ENCODE peak calls at places on chromosome 4, in eight cellular contexts. K is HCT116, D is A549, V is NB4, J is right lobe of liver, N is K562, G is tibial nerve, E is Peyer's patch. X is an unnamed sample.

GRCh38 chr4:126748736-126749135 is 884.0 kb upstream of the INTU start:
- DNase-seq in V (no peak), J (no peak), D (no peak), K (no peak), E (no peak), G (no peak), N (no peak), X (no peak)

GRCh38 chr4:119087121-119087520 is 48.5 kb upstream of the MYOZ2 start:
- DNase-seq in D (no peak), N (no peak), V (no peak), E (no peak), J (no peak), G (no peak), K (no peak), X (no peak)

GRCh38 chr4:161256716-161257115 is 907.1 kb downstream of the FSTL5 start:
- DNase-seq in N (no peak), E (no peak), V (peak), D (no peak), J (no peak), K (peak), G (no peak), X (no peak)

GRCh38 chr4:2800691-2801596 is 8.1 kb downstream of the SH3BP2 start:
- DNase-seq in D (no peak), V (peak), N (peak), G (peak), J (peak), K (no peak), E (peak), X (no peak)

GRCh38 chr4:34108456-34108855 is 2135.9 kb downstream of the ARAP2 start:
- DNase-seq in K (no peak), V (peak), E (no peak), G (no peak), N (no peak), D (no peak), J (no peak), X (no peak)

GRCh38 chr4:188262464-188262863 is 123.2 kb downstream of the TRIML1 start:
- DNase-seq in K (no peak), D (no peak), V (no peak), J (no peak), G (no peak), E (no peak), N (no peak), X (peak)

GRCh38 chr4:145278341-145279121 is 98.1 kb upstream of the OTUD4 start:
- DNase-seq in N (peak), G (no peak), V (no peak), J (no peak), E (no peak), D (no peak), K (no peak), X (no peak)

GRCh38 chr4:176335421-176335820 is 15.7 kb downstream of the SPCS3 start:
- DNase-seq in N (no peak), J (no peak), V (no peak), D (no peak), G (no peak), K (no peak), E (no peak), X (no peak)

GRCh38 chr4:76087007-76087769 is 12.7 kb downstream of the ART3 start:
- DNase-seq in G (peak), J (no peak), K (peak), V (peak), D (peak), E (peak), N (peak), X (peak)

GRCh38 chr4:54067163-54067562 is 2.8 kb upstream of the CHIC2 start:
- DNase-seq in K (peak), V (no peak), E (no peak), J (no peak), G (peak), N (no peak), D (no peak), X (no peak)

GRCh38 chr4:53064609-53065008 is 202.5 kb downstream of the RASL11B start:
- DNase-seq in K (no peak), N (no peak), D (no peak), G (no peak), V (no peak), J (no peak), E (no peak), X (no peak)

GRCh38 chr4:52743444-52744019 is 7.7 kb downstream of the ERVMER34-1 start:
- DNase-seq in G (no peak), K (no peak), D (no peak), N (no peak), E (no peak), J (no peak), V (no peak), X (no peak)

GRCh38 chr4:137861682-137862081 is 329.4 kb upstream of the PCDH18 start:
- DNase-seq in E (no peak), V (peak), G (no peak), J (no peak), K (no peak), N (peak), D (no peak), X (no peak)

GRCh38 chr4:3869661-3870566 is 103.7 kb downstream of the ADRA2C start:
- DNase-seq in V (no peak), G (no peak), J (no peak), N (no peak), K (no peak), E (peak), D (no peak), X (no peak)

GRCh38 chr4:8217871-8218270 is 18.8 kb downstream of the SH3TC1 start:
- DNase-seq in E (no peak), J (no peak), G (no peak), N (no peak), K (no peak), D (no peak), V (no peak), X (no peak)

GRCh38 chr4:128844931-128845330 is 35.4 kb downstream of the JADE1 start:
- DNase-seq in K (no peak), E (no peak), V (no peak), D (no peak), J (peak), G (peak), N (no peak), X (no peak)

GRCh38 chr4:184734758-184735157 is 862 bp upstream of the CENPU start:
- DNase-seq in J (no peak), V (no peak), K (no peak), E (no peak), N (no peak), D (no peak), G (no peak), X (no peak)

GRCh38 chr4:4995103-4995761 is 24.0 kb downstream of the CYTL1 start:
- DNase-seq in G (peak), K (peak), N (peak), V (peak), E (peak), J (peak), D (peak), X (peak)

GRCh38 chr4:1721003-1721665 is at the start of the genes TACC3 and TMEM129:
- DNase-seq in J (peak), G (peak), N (peak), V (peak), E (peak), D (peak), K (peak), X (peak)
- TF ChIP-seq POLR2A in J (peak), G (no peak), N (peak), V (peak), E (peak), D (peak), K (peak), X (peak)

DNA sequence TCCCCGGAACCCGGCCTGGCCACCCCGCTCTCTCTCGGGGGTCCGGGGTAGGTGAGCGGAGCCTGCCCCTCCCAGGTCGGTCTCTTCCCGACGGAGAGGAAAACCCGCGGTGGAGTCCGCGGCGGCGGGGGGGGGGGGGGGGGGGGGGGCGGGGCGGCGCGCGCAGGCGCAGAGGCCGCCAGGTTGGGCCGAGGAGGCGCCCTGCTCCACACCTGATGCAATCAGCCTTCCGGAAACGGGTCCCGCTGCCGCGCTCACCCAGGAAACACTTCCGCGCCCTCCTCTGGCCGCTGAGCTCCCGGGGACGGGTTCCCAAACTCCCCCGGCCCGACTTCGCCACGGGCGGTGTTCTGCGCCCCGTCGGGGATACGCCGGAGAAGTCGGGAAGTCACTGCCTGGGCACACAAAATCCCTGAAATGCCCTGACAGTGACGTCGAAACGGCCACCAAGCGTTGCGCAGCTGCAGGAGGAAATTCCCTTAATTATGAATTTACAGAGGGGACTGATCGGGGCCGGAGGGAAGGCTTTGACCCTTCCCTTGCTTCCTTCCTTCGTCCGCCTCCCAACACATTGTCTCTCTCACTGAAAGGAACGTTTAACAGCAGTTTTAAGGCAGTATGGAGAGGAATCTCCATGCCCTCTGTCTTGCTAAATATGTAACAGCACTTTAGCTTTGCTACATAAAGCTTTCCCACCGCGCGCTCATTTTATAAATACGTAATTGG is 2.1 kb upstream of the APBB2 start:
- DNase-seq in N (peak), J (peak), V (peak), G (peak), D (peak), E (peak), K (peak), X (peak)
- TF ChIP-seq POLR2A in N (no peak), J (peak), V (no peak), G (no peak), D (peak), E (peak), K (peak), X (peak)

GRCh38 chr4:122703868-122704267 is 28.6 kb upstream of the BBS12 start:
- DNase-seq in G (no peak), D (no peak), V (no peak), J (no peak), K (no peak), E (no peak), N (no peak), X (no peak)

GRCh38 chr4:122701965-122702364 is 30.5 kb upstream of the BBS12 start:
- DNase-seq in G (no peak), N (no peak), J (no peak), K (no peak), V (no peak), D (no peak), E (no peak), X (no peak)

GRCh38 chr4:122701061-122701460 is 31.4 kb upstream of the BBS12 start:
- DNase-seq in G (no peak), E (no peak), N (no peak), J (no peak), K (no peak), D (no peak), V (no peak), X (no peak)

GRCh38 chr4:122702939-122703338 is 29.6 kb upstream of the BBS12 start:
- DNase-seq in G (no peak), J (no peak), N (no peak), K (no peak), V (no peak), E (no peak), D (no peak), X (no peak)

GRCh38 chr4:122700178-122700725 is 32.3 kb upstream of the BBS12 start:
- DNase-seq in K (peak), J (peak), D (no peak), E (peak), V (no peak), G (no peak), N (peak), X (no peak)
- TF ChIP-seq POLR2A in K (no peak), J (no peak), D (no peak), E (no peak), V (no peak), G (no peak), N (peak), X (no peak)

GRCh38 chr4:102826890-102827673 is at the start of gene UBE2D3:
- DNase-seq in N (peak), D (peak), G (peak), K (peak), J (peak), E (peak), V (peak), X (peak)
- TF ChIP-seq POLR2A in N (peak), D (peak), G (peak), K (peak), J (peak), E (peak), V (peak), X (peak)

DNA sequence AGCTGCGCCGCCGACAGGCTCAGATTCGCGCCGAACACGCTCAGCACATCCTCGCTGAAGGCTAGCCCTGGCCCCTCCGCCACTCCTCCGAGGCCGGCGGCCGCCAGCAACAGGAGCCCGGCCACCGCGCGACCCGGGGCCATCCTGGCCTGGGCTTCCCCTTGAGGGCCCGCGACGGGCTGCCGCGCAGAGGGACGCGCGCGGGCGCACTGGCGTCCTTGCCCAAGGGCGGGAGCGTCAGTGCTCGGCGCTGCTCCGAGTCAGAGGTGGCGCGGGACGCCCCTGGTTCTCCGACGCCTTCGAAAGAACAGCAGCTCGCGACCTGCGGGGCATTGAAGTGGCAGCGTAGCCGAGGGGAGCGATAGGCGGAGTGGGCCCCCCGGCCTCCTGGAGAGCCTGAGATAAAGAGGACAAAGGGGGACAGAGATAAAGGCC is 745 bp downstream of the SLC39A8 start:
- DNase-seq in G (peak), K (peak), D (peak), J (peak), E (peak), N (peak), V (peak), X (peak)
- TF ChIP-seq POLR2A in G (no peak), K (no peak), D (peak), J (peak), E (no peak), N (peak), V (no peak), X (peak)

GRCh38 chr4:87188063-87188462 is 32.4 kb downstream of the KLHL8 start:
- DNase-seq in V (no peak), D (no peak), J (no peak), G (no peak), K (no peak), E (no peak), N (no peak), X (no peak)

GRCh38 chr4:87196146-87196545 is 24.3 kb downstream of the KLHL8 start:
- DNase-seq in E (no peak), K (no peak), V (no peak), N (no peak), G (no peak), J (no peak), D (no peak), X (no peak)

GRCh38 chr4:87188932-87189331 is 31.5 kb downstream of the KLHL8 start:
- DNase-seq in E (no peak), N (no peak), G (no peak), K (no peak), D (no peak), V (peak), J (no peak), X (no peak)

GRCh38 chr4:87193958-87194675 is 26.3 kb downstream of the KLHL8 start:
- DNase-seq in V (no peak), D (no peak), K (no peak), E (no peak), N (no peak), G (no peak), J (no peak), X (no peak)

GRCh38 chr4:87192155-87192919 is 28.1 kb downstream of the KLHL8 start:
- DNase-seq in G (no peak), N (no peak), D (no peak), V (no peak), E (no peak), J (no peak), K (no peak), X (no peak)
- TF ChIP-seq POLR2A in G (no peak), N (no peak), D (no peak), V (no peak), E (no peak), J (no peak), K (no peak), X (no peak)

X was measured in H54.